ENCODE peak calls at places on chromosomes 11 and 22, in eight cellular contexts. H is neuronal stem cell, U is left lung, J is tibial artery, N is heart right ventricle, R is pancreas, W is adrenal gland, A is right lobe of liver. K is an unnamed sample. For H3K9me3, the result is how much of the 10 kb centered on the place peaks cover.

GRCh38 chr22:35918466-35918865 is 110.2 kb downstream of the RBFOX2 start:
- DNase-seq in H (no peak), U (no peak), J (no peak), N (no peak), R (no peak), W (no peak), A (no peak), K (no peak)

GRCh38 chr11:119755351-119756071 is 26.5 kb upstream of the NECTIN1 start:
- DNase-seq in H (no peak), U (no peak), J (no peak), N (no peak), R (no peak), W (no peak), A (no peak), K (no peak)

GRCh38 chr11:103676413-103676812 is 360.0 kb upstream of the DDI1 start:
- DNase-seq in H (no peak), U (no peak), J (no peak), N (no peak), R (no peak), W (no peak), A (no peak), K (no peak)

GRCh38 chr11:122910775-122911174 is 28.2 kb downstream of the JHY start:
- DNase-seq in H (no peak), U (no peak), J (no peak), N (no peak), R (no peak), W (no peak), A (no peak), K (no peak)

GRCh38 chr11:134478176-134478575 is 66.1 kb upstream of the B3GAT1 start:
- DNase-seq in H (no peak), U (no peak), J (no peak), N (no peak), R (no peak), W (no peak), A (no peak), K (no peak)

GRCh38 chr22:37207981-37208380 is 4.3 kb downstream of the SSTR3 start:
- DNase-seq in H (no peak), U (no peak), J (peak), N (no peak), R (no peak), W (no peak), A (no peak), K (no peak)

GRCh38 chr22:45867118-45867905 is 109.7 kb downstream of the WNT7B start:
- DNase-seq in H (no peak), U (no peak), J (no peak), N (no peak), R (no peak), W (no peak), A (no peak), K (peak)

GRCh38 chr11:61787928-61788491 is 4.4 kb downstream of the TMEM258 start:
- DNase-seq in H (peak), U (no peak), J (no peak), N (no peak), R (no peak), W (no peak), A (no peak), K (no peak)

GRCh38 chr22:23237201-23237798 is 57.0 kb downstream of the BCR start:
- DNase-seq in H (peak), U (no peak), J (no peak), N (peak), R (peak), W (no peak), A (no peak), K (peak)

GRCh38 chr11:9760180-9760550 is 96.3 kb downstream of the SWAP70 start:
- DNase-seq in H (no peak), U (peak), J (peak), N (peak), R (peak), W (peak), A (peak), K (peak)

DNA sequence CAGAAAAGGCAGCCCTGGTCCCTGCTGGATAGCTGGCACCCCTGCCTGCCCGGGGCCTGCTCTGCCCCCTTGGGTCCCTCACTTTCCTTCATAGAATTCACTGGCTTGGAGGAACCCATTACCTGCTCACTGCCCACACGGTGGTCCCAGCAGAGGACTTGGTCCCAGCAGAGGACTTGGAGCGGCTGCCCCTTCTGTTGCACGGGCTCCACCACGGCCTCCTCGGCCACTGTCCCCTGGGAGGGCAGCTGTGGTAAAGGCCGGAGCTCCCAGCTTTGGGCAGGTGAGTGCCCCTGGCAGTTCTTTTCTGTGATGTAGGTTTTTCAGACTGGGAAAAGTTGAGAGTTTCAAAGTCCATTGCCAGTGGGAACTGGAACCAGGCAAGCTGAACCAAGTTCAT is 25.9 kb downstream of the BRSK2 start:
- DNase-seq in H (no peak), U (no peak), J (no peak), N (no peak), R (no peak), W (no peak), A (no peak), K (no peak)
- H3K9me3 ChIP-seq in H (half or more), U (under half), J (under half), N (under half), R (under half), W (under half), A (under half), K (under half)

GRCh38 chr11:38593649-38594048 is 1995.6 kb upstream of the RAG2 start:
- DNase-seq in H (no peak), U (no peak), J (no peak), N (no peak), R (no peak), W (no peak), A (no peak), K (no peak)

GRCh38 chr11:38594881-38595280 is 1996.8 kb upstream of the RAG2 start:
- DNase-seq in H (no peak), U (no peak), J (no peak), N (no peak), R (no peak), W (no peak), A (no peak), K (no peak)

DNA sequence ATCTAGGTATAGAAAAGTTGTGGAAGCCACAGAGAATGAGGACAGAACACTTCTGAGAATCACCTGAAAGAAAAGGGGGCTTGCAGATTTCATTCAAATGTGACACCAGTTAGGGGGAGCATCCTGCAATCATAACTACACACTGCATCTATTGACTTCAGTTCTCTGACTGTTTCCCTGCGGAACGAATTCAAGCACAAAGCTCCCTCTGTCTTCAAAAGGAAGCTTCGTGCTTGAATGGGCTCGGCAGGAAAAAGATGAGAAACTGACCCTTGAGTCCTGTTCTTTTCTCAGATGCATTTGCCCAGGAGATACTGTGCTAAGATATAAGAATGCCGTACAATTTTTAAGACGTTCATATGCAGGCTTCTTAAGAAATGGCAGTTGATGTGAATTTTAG is 2000.4 kb upstream of the RAG2 start:
- DNase-seq in H (peak), U (no peak), J (no peak), N (no peak), R (no peak), W (no peak), A (no peak), K (no peak)
- H3K9me3 ChIP-seq in H (under half), U (under half), J (under half), N (under half), R (under half), W (under half), A (under half), K (under half)

GRCh38 chr11:24478718-24479117 is 18.1 kb upstream of the LUZP2 start:
- DNase-seq in H (no peak), U (no peak), J (no peak), N (no peak), R (no peak), W (no peak), A (no peak), K (no peak)
- H3K9me3 ChIP-seq in H (under half), U (under half), J (under half), N (under half), R (under half), W (under half), A (under half), K (under half)

DNA sequence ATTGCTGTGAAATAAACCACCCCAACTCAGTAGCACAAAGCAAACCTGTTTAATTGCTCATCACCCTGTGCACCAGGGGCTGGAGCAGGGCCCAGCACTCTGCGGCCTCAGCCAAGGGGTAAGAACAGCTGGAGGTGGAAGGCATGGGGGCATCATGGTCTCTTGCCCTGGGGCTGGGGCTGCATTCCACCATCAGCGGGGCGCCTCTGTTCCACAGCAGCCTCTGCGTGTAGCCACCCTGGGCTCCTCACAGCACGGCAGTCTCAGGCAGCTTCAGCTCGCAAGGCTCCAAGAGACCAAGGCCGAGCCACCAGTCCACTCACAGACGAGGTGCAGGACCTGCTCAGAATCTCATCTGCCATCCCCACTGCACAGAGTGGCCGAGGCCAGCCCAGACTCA is 630.7 kb downstream of the TBC1D22A start:
- DNase-seq in H (no peak), U (peak), J (no peak), N (no peak), R (no peak), W (no peak), A (no peak), K (no peak)
- H3K9me3 ChIP-seq in H (under half), U (under half), J (under half), N (under half), R (under half), W (under half), A (under half), K (under half)

GRCh38 chr22:47266329-47266728 is 503.9 kb downstream of the TBC1D22A start:
- DNase-seq in H (no peak), U (no peak), J (peak), N (no peak), R (no peak), W (no peak), A (peak), K (no peak)
- H3K9me3 ChIP-seq in H (under half), U (under half), J (under half), N (under half), R (under half), W (under half), A (under half), K (under half)

GRCh38 chr22:49331878-49332277 is 495.8 kb downstream of the BRD1 start:
- DNase-seq in H (no peak), U (no peak), J (no peak), N (no peak), R (no peak), W (no peak), A (no peak), K (no peak)
- H3K9me3 ChIP-seq in H (under half), U (under half), J (under half), N (under half), R (under half), W (under half), A (under half), K (under half)

GRCh38 chr11:131300304-131300703 is 70.1 kb upstream of the NTM start:
- DNase-seq in H (no peak), U (no peak), J (no peak), N (no peak), R (no peak), W (no peak), A (no peak), K (no peak)
- H3K9me3 ChIP-seq in H (under half), U (under half), J (under half), N (under half), R (under half), W (under half), A (under half), K (under half)

DNA sequence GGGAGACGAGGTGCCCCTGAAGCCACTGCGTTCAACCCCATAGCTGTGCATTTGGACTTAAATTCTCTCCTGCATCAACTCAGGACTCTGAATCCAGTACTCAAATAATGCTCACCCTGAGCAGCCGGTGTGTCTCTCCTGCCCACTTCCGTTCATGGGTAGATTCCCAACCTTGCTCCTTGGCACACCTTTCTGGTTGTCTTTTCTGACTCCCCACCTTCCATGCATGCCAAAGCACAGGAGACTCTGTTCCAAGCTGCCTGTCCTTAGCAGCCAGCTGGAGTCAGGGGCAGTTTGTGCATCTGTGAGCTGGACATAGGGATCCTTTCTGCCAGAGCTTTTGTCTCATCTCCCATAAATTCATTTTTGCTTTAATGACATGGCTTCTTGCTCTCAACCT is 1242.5 kb downstream of the TBC1D22A start:
- DNase-seq in H (no peak), U (no peak), J (no peak), N (no peak), R (no peak), W (no peak), A (no peak), K (no peak)
- H3K9me3 ChIP-seq in H (under half), U (under half), J (under half), N (under half), R (under half), W (under half), A (under half), K (under half)

DNA sequence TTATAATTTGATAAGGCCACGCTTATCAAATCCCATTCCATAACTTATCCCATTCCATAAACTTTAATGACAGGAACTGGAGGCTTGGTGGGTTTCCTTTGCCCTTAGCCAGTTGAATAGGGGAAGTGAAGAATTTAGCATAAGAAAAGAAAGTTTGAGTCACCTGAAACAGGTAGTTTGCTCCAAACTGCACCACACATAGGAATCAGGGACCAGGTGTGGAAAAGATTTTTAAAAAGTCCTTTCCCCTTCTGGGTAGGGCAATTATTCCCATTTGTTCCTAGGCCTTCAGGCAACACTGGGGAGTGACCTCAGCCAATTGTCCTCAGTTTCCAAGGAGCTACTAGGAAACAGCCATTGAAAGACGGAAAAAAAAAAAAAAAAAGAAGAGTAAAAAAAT is 525.7 kb upstream of the CNTN5 start:
- DNase-seq in H (no peak), U (no peak), J (no peak), N (no peak), R (no peak), W (no peak), A (no peak), K (no peak)
- H3K9me3 ChIP-seq in H (under half), U (under half), J (under half), N (under half), R (under half), W (under half), A (under half), K (under half)

GRCh38 chr22:49574205-49574604 is 253.5 kb downstream of the BRD1 start:
- DNase-seq in H (no peak), U (no peak), J (peak), N (no peak), R (no peak), W (no peak), A (no peak), K (no peak)
- H3K9me3 ChIP-seq in H (under half), U (under half), J (under half), N (under half), R (under half), W (under half), A (under half), K (under half)